ENCODE peak calls at places on chromosome 17, in seven cellular contexts. One of them, this sample, is unnamed.

GRCh38 chr17:50238594-50239287 is 35.5 kb upstream of the TMEM92 start:
- DNase-seq in HTR-8/SVneo: no peak
- DNase-seq in fibroblast of lung: peak; percentile 44
- DNase-seq in astrocyte of the spinal cord: no peak
- DNase-seq in AG08396: no peak
- DNase-seq in DMS79: no peak
- DNase-seq in A172: no peak
- DNase-seq in this sample: peak; percentile 26

GRCh38 chr17:30928584-30928983 is 6.8 kb downstream of the ADAP2 start:
- DNase-seq in HTR-8/SVneo: no peak
- DNase-seq in fibroblast of lung: no peak
- DNase-seq in astrocyte of the spinal cord: no peak
- DNase-seq in AG08396: no peak
- DNase-seq in DMS79: no peak
- DNase-seq in A172: no peak
- DNase-seq in this sample: no peak

GRCh38 chr17:42623732-42624596 is 14.5 kb downstream of the TUBG1 start:
- DNase-seq in HTR-8/SVneo: no peak
- DNase-seq in fibroblast of lung: no peak
- DNase-seq in astrocyte of the spinal cord: peak; percentile 50
- DNase-seq in AG08396: no peak
- DNase-seq in DMS79: no peak
- DNase-seq in A172: peak; percentile 92
- DNase-seq in this sample: no peak

GRCh38 chr17:35080536-35080935 is 17.0 kb upstream of the RFFL start:
- DNase-seq in HTR-8/SVneo: no peak
- DNase-seq in fibroblast of lung: no peak
- DNase-seq in astrocyte of the spinal cord: no peak
- DNase-seq in AG08396: no peak
- DNase-seq in DMS79: no peak
- DNase-seq in A172: no peak
- DNase-seq in this sample: no peak

GRCh38 chr17:81254955-81255717 is 16.0 kb downstream of the NDUFAF8 start:
- DNase-seq in HTR-8/SVneo: peak; percentile 77
- DNase-seq in fibroblast of lung: peak; percentile 91
- DNase-seq in astrocyte of the spinal cord: peak; percentile 79
- DNase-seq in AG08396: peak; percentile 87
- DNase-seq in DMS79: peak; percentile 40
- DNase-seq in A172: peak; percentile 71
- DNase-seq in this sample: peak; percentile 77

GRCh38 chr17:7873051-7873450 is 15.2 kb downstream of the CYB5D1 start:
- DNase-seq in HTR-8/SVneo: no peak
- DNase-seq in fibroblast of lung: no peak
- DNase-seq in astrocyte of the spinal cord: no peak
- DNase-seq in AG08396: no peak
- DNase-seq in DMS79: no peak
- DNase-seq in A172: no peak
- DNase-seq in this sample: no peak

GRCh38 chr17:45813051-45813731 is 29.1 kb downstream of the CRHR1 start:
- DNase-seq in HTR-8/SVneo: no peak
- DNase-seq in fibroblast of lung: no peak
- DNase-seq in astrocyte of the spinal cord: no peak
- DNase-seq in AG08396: no peak
- DNase-seq in DMS79: no peak
- DNase-seq in A172: no peak
- DNase-seq in this sample: no peak

GRCh38 chr17:38663125-38663751 is 11.5 kb downstream of the EPOP start:
- DNase-seq in HTR-8/SVneo: peak; percentile 87
- DNase-seq in fibroblast of lung: peak; percentile 38
- DNase-seq in astrocyte of the spinal cord: peak; percentile 34
- DNase-seq in AG08396: peak; percentile 68
- DNase-seq in DMS79: peak; percentile 68
- DNase-seq in A172: peak; percentile 57
- DNase-seq in this sample: peak; percentile 63

GRCh38 chr17:683499-684254 is 31.0 kb downstream of the VPS53 start:
- DNase-seq in HTR-8/SVneo: no peak
- DNase-seq in fibroblast of lung: no peak
- DNase-seq in astrocyte of the spinal cord: no peak
- DNase-seq in AG08396: no peak
- DNase-seq in DMS79: no peak
- DNase-seq in A172: no peak
- DNase-seq in this sample: no peak

GRCh38 chr17:975321-975982 is 4.1 kb downstream of the NXN start:
- DNase-seq in HTR-8/SVneo: no peak
- DNase-seq in fibroblast of lung: no peak
- DNase-seq in astrocyte of the spinal cord: no peak
- DNase-seq in AG08396: no peak
- DNase-seq in DMS79: no peak
- DNase-seq in A172: no peak
- DNase-seq in this sample: peak; percentile 50

This sample was measured in HFFc6.